ENCODE peak calls at places on chromosomes 1 and 21, in six cellular contexts. E, W, S, K, P and H are unnamed samples.

GRCh38 chr21:33116669-33117267 is 46.8 kb downstream of the OLIG1 start:
- DNase-seq in W (no peak), E (no peak), P (no peak), K (no peak), S (no peak), H (no peak)

GRCh38 chr1:78072216-78072615 is 26.4 kb downstream of the GIPC2 start:
- DNase-seq in S (no peak), W (no peak), P (no peak), E (no peak), K (no peak), H (no peak)

GRCh38 chr1:108130812-108131211 is 69.3 kb downstream of the SLC25A24 start:
- DNase-seq in E (no peak), P (no peak), K (no peak), S (no peak), W (no peak), H (peak; percentile 73)

GRCh38 chr1:85576642-85577420 is 3.7 kb upstream of the CCN1 start:
- DNase-seq in K (peak; percentile 90), S (no peak), P (peak; percentile 65), E (peak; percentile 75), W (peak; percentile 43), H (no peak)

GRCh38 chr1:147504801-147505303 is 36.4 kb upstream of the BCL9 start:
- DNase-seq in P (no peak), K (peak; percentile 9), E (no peak), S (no peak), W (no peak), H (no peak)

GRCh38 chr21:28334407-28334806 is 658.3 kb downstream of the LTN1 start:
- DNase-seq in P (no peak), K (no peak), S (no peak), E (no peak), W (no peak), H (no peak)

GRCh38 chr1:157000686-157001085 is 44.9 kb downstream of the ARHGEF11 start:
- DNase-seq in P (no peak), W (no peak), S (no peak), K (no peak), E (no peak), H (no peak)

GRCh38 chr1:225777058-225777582 is 506 bp upstream of the SRP9 start:
- DNase-seq in E (no peak), K (no peak), W (no peak), P (no peak), S (no peak), H (no peak)

GRCh38 chr1:224579526-224579925 is 36.6 kb upstream of the CNIH3 start:
- DNase-seq in E (no peak), S (no peak), K (no peak), P (no peak), W (no peak), H (no peak)

GRCh38 chr1:24702511-24703293 is 42.5 kb upstream of the CLIC4 start:
- DNase-seq in K (no peak), P (no peak), S (no peak), E (no peak), W (no peak), H (no peak)

GRCh38 chr1:155651861-155652661 is 36.5 kb downstream of the YY1AP1 start:
- DNase-seq in K (no peak), P (no peak), E (no peak), W (no peak), S (no peak), H (no peak)

GRCh38 chr1:59113876-59114457 is 182.9 kb upstream of the FGGY start:
- DNase-seq in W (no peak), P (no peak), K (no peak), E (no peak), S (no peak), H (no peak)

GRCh38 chr21:42618713-42619112 is 34.7 kb upstream of the PDE9A start:
- DNase-seq in E (no peak), K (no peak), P (no peak), W (no peak), S (no peak), H (no peak)

GRCh38 chr1:47930215-47930885 is 66.8 kb downstream of the TRABD2B start:
- DNase-seq in P (no peak), E (no peak), K (peak; percentile 31), W (no peak), S (no peak), H (no peak)

GRCh38 chr1:86965012-86965826 is 50.8 kb downstream of the HS2ST1 start:
- DNase-seq in K (peak; percentile 40), P (peak; percentile 23), W (peak; percentile 5), E (no peak), S (no peak), H (peak; percentile 10)

GRCh38 chr1:59499273-59499955 is 202.5 kb downstream of the FGGY start:
- DNase-seq in P (no peak), W (no peak), S (no peak), K (no peak), E (no peak), H (no peak)

GRCh38 chr1:95013948-95014574 is 58.7 kb downstream of the ALG14 start:
- DNase-seq in S (no peak), W (no peak), P (no peak), E (no peak), K (no peak), H (no peak)

GRCh38 chr1:3618904-3619671 is 5.7 kb upstream of the TPRG1L start:
- DNase-seq in S (peak; percentile 11), E (peak; percentile 86), W (peak; percentile 72), K (peak; percentile 84), P (peak; percentile 53), H (no peak)

GRCh38 chr1:227059076-227059475 is 119.0 kb downstream of the COQ8A start:
- DNase-seq in K (no peak), P (no peak), W (no peak), E (no peak), S (no peak), H (no peak)

GRCh38 chr21:15159382-15160020 is 94.7 kb upstream of the NRIP1 start:
- DNase-seq in S (no peak), W (no peak), E (no peak), P (no peak), K (no peak), H (peak; percentile 13)

GRCh38 chr1:169121146-169121923 is 14.8 kb downstream of the ATP1B1 start:
- DNase-seq in S (no peak), K (no peak), P (no peak), W (no peak), E (no peak), H (no peak)

GRCh38 chr1:19204665-19205266 is 5.3 kb downstream of the UBR4 start:
- DNase-seq in W (no peak), S (no peak), K (no peak), P (no peak), E (no peak), H (no peak)

GRCh38 chr1:91804546-91805023 is 81.4 kb downstream of the TGFBR3 start:
- DNase-seq in E (peak; percentile 66), W (no peak), S (peak; percentile 60), P (peak; percentile 84), K (no peak), H (no peak)
- TF ChIP-seq REST in E (no peak), W (no peak), S (no peak), P (no peak), K (no peak), H (no peak)

GRCh38 chr1:9866836-9867235 is 43.1 kb upstream of the CLSTN1 start:
- DNase-seq in W (no peak), P (no peak), K (no peak), E (no peak), S (no peak), H (no peak)

GRCh38 chr1:9869831-9870251 is 40.2 kb downstream of the CTNNBIP1 start:
- DNase-seq in K (no peak), S (no peak), E (no peak), P (no peak), W (no peak), H (no peak)

GRCh38 chr1:9868244-9868590 is 41.9 kb downstream of the CTNNBIP1 start:
- DNase-seq in E (no peak), P (no peak), S (no peak), W (no peak), K (no peak), H (no peak)

GRCh38 chr1:9865745-9866144 is 42.0 kb upstream of the CLSTN1 start:
- DNase-seq in E (no peak), S (no peak), P (no peak), W (no peak), K (no peak), H (no peak)

GRCh38 chr1:9867408-9868243 is 42.4 kb downstream of the CTNNBIP1 start:
- DNase-seq in K (peak; percentile 91), W (peak; percentile 72), E (peak; percentile 90), S (peak; percentile 36), P (no peak), H (no peak)
- TF ChIP-seq REST in K (no peak), W (no peak), E (no peak), S (no peak), P (no peak), H (no peak)

GRCh38 chr1:190540366-190540765 is 62.7 kb upstream of the BRINP3 start:
- DNase-seq in W (no peak), S (no peak), K (no peak), P (no peak), E (no peak), H (no peak)
- TF ChIP-seq REST in W (no peak), S (no peak), K (no peak), P (no peak), E (no peak), H (no peak)

DNA sequence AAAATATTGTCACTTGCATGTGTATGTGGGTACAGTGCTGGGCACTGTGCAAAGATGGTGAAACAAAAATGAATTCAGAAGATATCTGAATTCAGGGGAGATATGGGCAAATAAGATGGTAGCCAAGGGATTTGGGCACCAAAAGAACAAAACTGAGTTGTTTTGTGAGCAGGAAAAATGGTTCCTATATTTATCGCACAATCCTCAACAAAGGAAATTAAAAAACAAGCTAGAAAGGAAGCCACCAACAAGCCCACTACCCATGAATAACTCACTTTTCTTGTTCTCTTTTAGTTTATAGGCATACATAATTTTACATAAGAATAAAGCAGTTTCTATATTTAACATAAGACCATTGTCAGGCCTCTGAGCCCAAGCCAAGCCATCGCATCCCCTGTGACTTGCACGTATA is 40.7 kb upstream of the VASH2 start:
- DNase-seq in S (no peak), K (no peak), W (no peak), E (no peak), P (no peak), H (no peak)
- TF ChIP-seq REST in S (no peak), K (no peak), W (no peak), E (no peak), P (no peak), H (no peak)

GRCh38 chr1:173206816-173207595 is at the start of gene TNFSF4:
- DNase-seq in P (no peak), S (no peak), W (no peak), E (no peak), K (no peak), H (peak; percentile 71)
- TF ChIP-seq REST in P (no peak), S (no peak), W (no peak), E (no peak), K (no peak), H (no peak)

GRCh38 chr1:35577071-35577998 is 4.2 kb downstream of the TFAP2E start:
- DNase-seq in E (no peak), K (no peak), S (peak; percentile 40), P (no peak), W (no peak), H (no peak)
- TF ChIP-seq REST in E (no peak), K (no peak), S (no peak), P (no peak), W (no peak), H (peak; percentile 36)